ENCODE peak calls at places on chromosomes 11 and 22, in five cellular contexts. U is neuronal stem cell; B is activated CD8-positive, alpha-beta T cell treated with anti-CD3 and anti-CD28 coated beads for 36 hours; X is C1 segment of cervical spinal cord; F is GM23248. P is an unnamed sample.

GRCh38 chr11:129373489-129373953 is 2.1 kb upstream of the BARX2 start:
- DNase-seq in U (no peak), B (no peak), X (no peak), F (peak), P (peak)

GRCh38 chr22:44325718-44326548 is 13.2 kb upstream of the SHISAL1 start:
- DNase-seq in U (no peak), B (no peak), X (no peak), F (peak), P (no peak)

GRCh38 chr11:46247090-46247489 is 30.4 kb upstream of the CREB3L1 start:
- DNase-seq in U (no peak), B (no peak), X (no peak), F (peak), P (no peak)

GRCh38 chr11:120130176-120130980 is 7.5 kb downstream of the TRIM29 start:
- DNase-seq in U (no peak), B (no peak), X (no peak), F (no peak), P (no peak)

GRCh38 chr11:105468154-105468553 is 141.7 kb upstream of the GRIA4 start:
- DNase-seq in U (no peak), B (no peak), X (no peak), F (no peak), P (no peak)

GRCh38 chr11:132078230-132078629 is 707.8 kb downstream of the NTM start:
- DNase-seq in U (no peak), B (no peak), X (no peak), F (no peak), P (no peak)

GRCh38 chr11:1640076-1640946 is 10.7 kb downstream of the KRTAP5-5 start:
- DNase-seq in U (peak), B (peak), X (no peak), F (peak), P (peak)

GRCh38 chr22:26902401-26903029 is 245.1 kb downstream of the MIAT start:
- DNase-seq in U (no peak), B (no peak), X (no peak), F (no peak), P (no peak)

GRCh38 chr22:49977578-49977977 is 17.0 kb downstream of the PIM3 start:
- DNase-seq in U (no peak), B (no peak), X (no peak), F (no peak), P (peak)

GRCh38 chr11:105244157-105244820 is 104.7 kb upstream of the CARD18 start:
- DNase-seq in U (no peak), B (no peak), X (no peak), F (peak), P (no peak)

GRCh38 chr11:117461396-117462182 is 133.9 kb downstream of the CEP164 start:
- DNase-seq in U (no peak), B (no peak), X (no peak), F (no peak), P (no peak)

GRCh38 chr11:12159351-12160099 is 49.1 kb downstream of the MICAL2 start:
- DNase-seq in U (no peak), B (no peak), X (peak), F (peak), P (no peak)

GRCh38 chr11:62402226-62402625 is 16.6 kb upstream of the SCGB1A1 start:
- DNase-seq in U (no peak), B (peak), X (no peak), F (peak), P (peak)

GRCh38 chr11:15145635-15146034 is 30.9 kb downstream of the INSC start:
- DNase-seq in U (no peak), B (no peak), X (no peak), F (no peak), P (no peak)

GRCh38 chr11:95991545-95991944 is 67.6 kb upstream of the MTMR2 start:
- DNase-seq in U (no peak), B (no peak), X (no peak), F (peak), P (no peak)

GRCh38 chr11:123474994-123475393 is 44.9 kb downstream of the GRAMD1B start:
- DNase-seq in U (no peak), B (no peak), X (no peak), F (no peak), P (no peak)

GRCh38 chr11:120179071-120179672 is 31.7 kb upstream of the OAF start:
- DNase-seq in U (no peak), B (no peak), X (no peak), F (peak), P (no peak)

GRCh38 chr11:116981216-116981887 is 116.9 kb downstream of the SIK3 start:
- DNase-seq in U (no peak), B (no peak), X (no peak), F (peak), P (no peak)

GRCh38 chr11:83006877-83007330 is 64.8 kb downstream of the RAB30 start:
- DNase-seq in U (no peak), B (peak), X (no peak), F (no peak), P (peak)

GRCh38 chr22:17774206-17774927 is at the start of gene BID:
- DNase-seq in U (no peak), B (peak), X (no peak), F (peak), P (peak)

GRCh38 chr11:25423436-25424184 is 908.3 kb upstream of the ANO3 start:
- DNase-seq in U (no peak), B (no peak), X (no peak), F (peak), P (no peak)

GRCh38 chr11:88520391-88520790 is 182.9 kb upstream of the CTSC start:
- DNase-seq in U (no peak), B (no peak), X (no peak), F (peak), P (no peak)

GRCh38 chr22:35037089-35037488 is 28.9 kb upstream of the ISX start:
- DNase-seq in U (peak), B (peak), X (no peak), F (peak), P (no peak)

GRCh38 chr11:34809191-34810106 is 106.7 kb downstream of the APIP start:
- DNase-seq in U (no peak), B (no peak), X (no peak), F (peak), P (peak)

P was measured in activated CD4-positive, alpha-beta T cell treated with anti-CD3 and anti-CD28 coated beads for 36 hours.